ENCODE peak calls at places on chromosomes 12 and 14, in eight cellular contexts. L is GM23248; Q is colonic mucosa; V is transverse colon; R is ascending aorta; E is sigmoid colon; J is mammary epithelial cell; Z is CD4-positive, alpha-beta memory T cell. X is an unnamed sample.

GRCh38 chr12:33439587-33440011 is at the start of gene SYT10:
- DNase-seq in R (no peak), Q (no peak), L (peak), J (peak), Z (no peak), V (no peak), E (no peak), X (no peak)

GRCh38 chr14:84468153-84468552 is 1061.8 kb upstream of the FLRT2 start:
- DNase-seq in R (no peak), E (no peak), V (no peak), Z (no peak), J (peak), L (no peak), Q (no peak), X (peak)

GRCh38 chr12:14540801-14541462 is 26.8 kb downstream of the PLBD1 start:
- DNase-seq in J (peak), Q (no peak), Z (no peak), L (no peak), R (no peak), E (no peak), V (no peak), X (peak)

GRCh38 chr14:76050797-76051392 is 65.3 kb downstream of the IFT43 start:
- DNase-seq in L (peak), R (no peak), E (no peak), Z (peak), V (peak), Q (peak), J (peak), X (no peak)

GRCh38 chr14:70027785-70028428 is 148.7 kb downstream of the SMOC1 start:
- DNase-seq in J (no peak), E (peak), V (peak), L (peak), R (no peak), Q (peak), Z (peak), X (no peak)

GRCh38 chr12:124842800-124843510 is 20.7 kb downstream of the SCARB1 start:
- DNase-seq in Q (peak), R (no peak), Z (no peak), E (no peak), J (no peak), V (peak), L (no peak), X (no peak)

GRCh38 chr12:28770329-28770728 is 378.7 kb upstream of the FAR2 start:
- DNase-seq in R (no peak), V (peak), E (no peak), Q (peak), L (no peak), J (peak), Z (no peak), X (no peak)

GRCh38 chr12:43241971-43242370 is 310.0 kb downstream of the ADAMTS20 start:
- DNase-seq in V (no peak), R (no peak), Q (no peak), E (no peak), J (no peak), Z (no peak), L (peak), X (no peak)

GRCh38 chr14:100590726-100591452 is 3.7 kb upstream of the BEGAIN start:
- DNase-seq in V (peak), L (no peak), R (no peak), Q (no peak), E (peak), Z (no peak), J (no peak), X (no peak)

GRCh38 chr14:75547552-75548250 is 25.4 kb downstream of the BATF start:
- DNase-seq in Q (no peak), R (no peak), E (no peak), J (no peak), V (no peak), Z (no peak), L (no peak), X (no peak)

GRCh38 chr14:81384900-81385299 is 15.2 kb downstream of the STON2 start:
- DNase-seq in J (peak), L (peak), E (no peak), R (no peak), Q (no peak), Z (no peak), V (no peak), X (no peak)

GRCh38 chr12:67366530-67367196 is 97.5 kb downstream of the CAND1 start:
- DNase-seq in Z (no peak), L (peak), R (no peak), E (no peak), V (no peak), J (no peak), Q (no peak), X (no peak)

GRCh38 chr14:98819132-98819866 is 452.7 kb downstream of the BCL11B start:
- DNase-seq in Q (no peak), R (no peak), J (no peak), L (no peak), E (no peak), V (no peak), Z (no peak), X (no peak)

GRCh38 chr12:64098709-64099354 is 123.3 kb downstream of the KICS2 start:
- DNase-seq in V (no peak), R (no peak), L (peak), J (no peak), Z (no peak), Q (no peak), E (peak), X (no peak)

GRCh38 chr12:120750806-120751205 is 25.2 kb downstream of the ACADS start:
- DNase-seq in Q (no peak), J (no peak), Z (no peak), V (no peak), E (no peak), L (no peak), R (no peak), X (no peak)

GRCh38 chr12:3129301-3130052 is 52.3 kb downstream of the TSPAN9 start:
- DNase-seq in L (peak), Q (no peak), Z (no peak), V (no peak), J (peak), R (no peak), E (no peak), X (no peak)

GRCh38 chr12:133120385-133121191 is 9.5 kb downstream of the ZNF891 start:
- DNase-seq in L (no peak), E (no peak), Z (no peak), Q (no peak), J (no peak), V (no peak), R (no peak), X (no peak)

GRCh38 chr14:31205681-31206535 is 1.7 kb downstream of the HECTD1 start:
- DNase-seq in Z (peak), E (no peak), R (no peak), J (peak), V (no peak), Q (no peak), L (peak), X (no peak)

GRCh38 chr12:53051058-53051880 is 1.4 kb downstream of the TNS2 start:
- DNase-seq in R (no peak), V (peak), J (no peak), L (peak), Z (no peak), E (peak), Q (peak), X (no peak)

GRCh38 chr12:53052419-53053222 is 2.8 kb downstream of the TNS2 start:
- DNase-seq in J (peak), Q (peak), Z (no peak), V (peak), L (peak), E (peak), R (no peak), X (no peak)

GRCh38 chr12:53053223-53054111 is 3.6 kb downstream of the TNS2 start:
- DNase-seq in Q (peak), E (peak), J (peak), R (no peak), V (peak), Z (peak), L (peak), X (no peak)

GRCh38 chr12:53050426-53051057 is 677 bp downstream of the TNS2 start:
- DNase-seq in Q (no peak), J (no peak), V (peak), L (no peak), R (no peak), E (no peak), Z (no peak), X (no peak)

DNA sequence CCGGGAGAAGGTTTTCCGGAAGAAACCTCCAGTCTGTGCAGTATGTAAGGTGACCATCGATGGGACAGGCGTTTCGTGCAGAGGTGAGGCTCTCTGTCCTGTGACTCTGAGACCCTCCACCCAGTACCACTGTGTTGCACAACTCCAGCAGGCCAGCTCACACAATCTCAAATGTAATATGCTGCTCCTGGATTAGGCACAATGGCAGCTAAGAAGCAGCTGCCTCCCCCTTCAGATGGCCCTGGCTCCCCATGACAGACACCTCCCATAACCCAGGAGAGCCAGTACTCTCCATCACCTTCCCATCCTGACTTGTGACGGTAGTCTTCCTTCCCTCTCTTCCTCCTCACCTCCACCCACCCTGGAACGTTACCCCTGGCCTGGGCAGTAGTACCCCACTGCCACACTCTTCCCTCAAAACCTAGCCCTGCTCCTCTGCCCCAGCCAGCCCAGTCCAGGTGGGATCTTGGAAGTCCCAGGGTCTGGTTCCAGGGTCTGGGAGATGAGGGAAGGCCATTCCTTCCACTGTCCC is 2.1 kb downstream of the TNS2 start:
- DNase-seq in V (no peak), E (peak), Q (no peak), J (no peak), L (no peak), Z (no peak), R (no peak), X (no peak)
- H3K27ac ChIP-seq in V (peak), E (peak), Q (peak), J (no peak), L (peak), Z (no peak), R (peak), X (no peak)

GRCh38 chr12:89756100-89756637 is 47.5 kb upstream of the ATP2B1 start:
- DNase-seq in J (no peak), Z (no peak), V (no peak), E (no peak), R (no peak), L (no peak), Q (no peak), X (no peak)
- H3K27ac ChIP-seq in J (peak), Z (no peak), V (no peak), E (no peak), R (no peak), L (peak), Q (no peak), X (peak)

GRCh38 chr12:50211392-50212070 is 44.4 kb upstream of the CERS5 start:
- DNase-seq in V (no peak), Q (no peak), L (peak), Z (no peak), R (no peak), E (no peak), J (no peak), X (no peak)

GRCh38 chr12:50213439-50213838 is 46.3 kb upstream of the CERS5 start:
- DNase-seq in Z (no peak), L (no peak), V (no peak), Q (no peak), E (no peak), J (no peak), R (no peak), X (no peak)

GRCh38 chr12:50215033-50215432 is 47.9 kb upstream of the CERS5 start:
- DNase-seq in L (no peak), V (no peak), Q (no peak), J (peak), Z (no peak), R (no peak), E (no peak), X (no peak)

GRCh38 chr12:50214018-50214417 is 46.8 kb upstream of the CERS5 start:
- DNase-seq in V (no peak), E (no peak), R (no peak), Q (no peak), L (no peak), J (no peak), Z (no peak), X (no peak)

GRCh38 chr12:50212071-50212467 is 44.9 kb upstream of the CERS5 start:
- DNase-seq in L (no peak), V (no peak), J (no peak), Z (no peak), E (no peak), Q (no peak), R (no peak), X (no peak)
- H3K27ac ChIP-seq in L (peak), V (no peak), J (peak), Z (peak), E (peak), Q (peak), R (peak), X (peak)

DNA sequence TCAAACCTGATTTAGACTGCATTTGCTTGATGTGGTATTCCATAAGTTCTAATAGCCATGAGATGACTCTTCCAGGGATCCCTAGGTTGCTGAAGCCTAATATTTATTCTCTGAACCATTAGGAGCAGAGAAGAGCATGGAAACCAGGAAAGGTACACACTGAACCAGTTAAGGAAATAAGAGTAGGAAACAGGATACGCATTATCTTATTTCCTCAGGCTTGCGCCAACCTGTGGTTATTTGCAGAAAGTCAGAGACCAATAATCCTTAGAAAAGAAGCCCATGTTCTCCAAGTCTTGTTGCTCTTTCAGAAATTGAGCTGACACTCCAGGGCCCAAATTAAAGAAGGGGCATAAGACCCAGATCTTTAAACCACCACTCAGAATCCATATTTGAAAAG is 41.8 kb upstream of the SMUG1 start:
- DNase-seq in R (no peak), Z (no peak), Q (no peak), E (no peak), L (no peak), J (no peak), V (no peak), X (no peak)
- H3K27ac ChIP-seq in R (peak), Z (no peak), Q (no peak), E (no peak), L (peak), J (no peak), V (no peak), X (peak)

GRCh38 chr12:48947727-48948126 is 9.6 kb downstream of the ARF3 start:
- DNase-seq in L (no peak), E (no peak), J (no peak), Q (peak), Z (no peak), R (no peak), V (peak), X (no peak)
- H3K27ac ChIP-seq in L (no peak), E (no peak), J (no peak), Q (peak), Z (no peak), R (no peak), V (peak), X (peak)

DNA sequence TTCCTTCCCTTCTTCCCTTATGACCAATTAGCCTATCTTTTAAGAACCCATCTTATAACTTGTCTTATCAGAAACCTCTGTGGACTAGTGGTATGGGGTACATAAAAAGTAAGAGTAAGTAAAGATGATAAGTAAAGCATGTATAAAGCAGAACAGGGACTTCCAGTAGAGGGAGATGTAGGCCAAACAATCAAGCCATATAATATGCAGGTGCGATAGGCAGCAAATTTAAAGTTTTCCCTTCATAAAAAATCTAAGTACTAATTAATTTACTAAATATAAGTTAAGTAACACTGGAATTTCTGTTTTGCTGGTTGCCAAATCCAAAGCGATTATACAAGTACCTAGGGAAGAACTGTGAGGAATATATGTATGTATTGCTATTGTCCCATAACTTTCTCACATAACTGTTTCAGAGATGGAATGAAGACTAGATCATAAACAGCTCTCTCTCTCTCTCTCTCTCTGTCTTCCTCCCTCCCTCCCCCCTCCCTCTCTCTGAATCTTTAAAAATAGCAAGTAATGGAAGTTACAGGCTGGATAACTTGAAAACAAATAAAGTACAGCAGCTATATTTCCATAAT is 25.7 kb downstream of the METTL25 start:
- DNase-seq in Z (no peak), E (no peak), J (peak), Q (no peak), R (no peak), L (peak), V (no peak), X (no peak)
- H3K27ac ChIP-seq in Z (no peak), E (no peak), J (no peak), Q (no peak), R (no peak), L (no peak), V (no peak), X (no peak)

GRCh38 chr14:63893701-63894458 is 41.1 kb downstream of the SYNE2 start:
- DNase-seq in V (peak), J (peak), L (peak), Z (no peak), R (no peak), Q (no peak), E (peak), X (no peak)
- H3K27ac ChIP-seq in V (peak), J (no peak), L (peak), Z (no peak), R (peak), Q (no peak), E (peak), X (no peak)

DNA sequence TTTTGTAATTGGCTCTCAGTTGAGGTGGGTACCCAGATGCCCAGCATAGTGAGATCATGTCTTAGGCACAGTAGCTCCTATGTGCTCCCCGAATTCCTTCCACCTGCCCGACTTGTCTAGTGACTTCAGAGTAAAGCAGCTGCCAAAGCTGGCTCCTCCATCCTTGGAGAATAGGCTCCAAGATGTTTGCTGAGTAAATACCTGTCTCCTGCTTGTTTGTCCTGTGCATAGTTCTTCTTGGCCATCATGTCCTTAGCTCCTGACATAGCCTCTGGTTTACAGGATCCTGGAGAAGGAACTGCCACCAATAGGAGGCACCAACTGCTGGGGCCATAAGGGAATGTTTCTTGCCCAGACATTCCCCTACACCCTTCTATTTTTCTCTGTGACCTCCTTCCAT is 52.6 kb upstream of the CISTR start:
- DNase-seq in Q (no peak), V (no peak), E (no peak), R (no peak), J (peak), L (no peak), Z (no peak), X (no peak)
- H3K27ac ChIP-seq in Q (no peak), V (no peak), E (no peak), R (no peak), J (no peak), L (no peak), Z (no peak), X (no peak)

GRCh38 chr12:101087903-101088302 is 122.1 kb downstream of the SLC5A8 start:
- DNase-seq in J (no peak), R (no peak), Z (no peak), V (no peak), Q (no peak), L (no peak), E (no peak), X (no peak)
- H3K27ac ChIP-seq in J (no peak), R (no peak), Z (no peak), V (no peak), Q (no peak), L (no peak), E (no peak), X (no peak)

GRCh38 chr12:91017043-91017442 is 12.3 kb upstream of the EPYC start:
- DNase-seq in V (no peak), Q (no peak), L (no peak), R (no peak), Z (no peak), J (no peak), E (no peak), X (no peak)

GRCh38 chr12:91023326-91024004 is 18.7 kb upstream of the EPYC start:
- DNase-seq in E (no peak), L (peak), Q (no peak), J (peak), R (no peak), V (no peak), Z (no peak), X (peak)

GRCh38 chr12:91021076-91021475 is 16.3 kb upstream of the EPYC start:
- DNase-seq in V (no peak), R (no peak), L (no peak), Z (no peak), J (no peak), E (no peak), Q (no peak), X (no peak)

GRCh38 chr12:91019455-91019854 is 14.7 kb upstream of the EPYC start:
- DNase-seq in R (no peak), L (no peak), E (no peak), Q (no peak), J (no peak), V (no peak), Z (no peak), X (no peak)

GRCh38 chr12:91017511-91018263 is 12.9 kb upstream of the EPYC start:
- DNase-seq in V (no peak), Q (no peak), L (no peak), R (no peak), Z (no peak), E (no peak), J (no peak), X (no peak)
- H3K27ac ChIP-seq in V (no peak), Q (no peak), L (no peak), R (no peak), Z (no peak), E (peak), J (no peak), X (no peak)

X was measured in epithelial cell of prostate.